ENCODE peak calls at places on chromosome 16, in seven cellular contexts. A, V, I, F, P, O and L are unnamed samples. For H3K9me3 and H3K4me1, the result is how much of the 10 kb centered on the place peaks cover.

GRCh38 chr16:28910046-28911031 is 14.7 kb downstream of the RABEP2 start:
- DNase-seq in A (no peak), V (no peak), I (no peak), F (no peak), P (no peak), O (no peak), L (no peak)

GRCh38 chr16:11201498-11202259 is 54.3 kb downstream of the SOCS1 start:
- DNase-seq in A (no peak), V (peak), I (no peak), F (no peak), P (no peak), O (peak), L (no peak)

GRCh38 chr16:11078812-11079459 is 134.6 kb downstream of the CLEC16A start:
- DNase-seq in A (no peak), V (peak), I (no peak), F (no peak), P (peak), O (peak), L (no peak)

GRCh38 chr16:85363881-85364280 is 249.2 kb upstream of the GSE1 start:
- DNase-seq in A (no peak), V (peak), I (no peak), F (no peak), P (no peak), O (no peak), L (no peak)

GRCh38 chr16:3950343-3951193 is 70.1 kb upstream of the CREBBP start:
- DNase-seq in A (no peak), V (peak), I (peak), F (no peak), P (peak), O (peak), L (no peak)

GRCh38 chr16:24883714-24884151 is 38.0 kb downstream of the SLC5A11 start:
- DNase-seq in A (no peak), V (no peak), I (no peak), F (no peak), P (no peak), O (no peak), L (peak)

GRCh38 chr16:30004811-30005242 is 6.0 kb downstream of the DOC2A start:
- DNase-seq in A (no peak), V (no peak), I (peak), F (no peak), P (no peak), O (no peak), L (no peak)

GRCh38 chr16:72887537-72887936 is 160.4 kb downstream of the ZFHX3 start:
- DNase-seq in A (no peak), V (no peak), I (no peak), F (no peak), P (no peak), O (no peak), L (no peak)

GRCh38 chr16:2971985-2972784 is 3.0 kb downstream of the PAQR4 start:
- DNase-seq in A (no peak), V (no peak), I (no peak), F (no peak), P (no peak), O (no peak), L (no peak)

GRCh38 chr16:27405546-27406451 is 3.8 kb downstream of the IL21R start:
- DNase-seq in A (no peak), V (no peak), I (no peak), F (no peak), P (no peak), O (peak), L (no peak)

GRCh38 chr16:17313085-17313611 is 157.6 kb downstream of the XYLT1 start:
- DNase-seq in A (no peak), V (peak), I (no peak), F (no peak), P (peak), O (peak), L (no peak)

GRCh38 chr16:278863-279366 is 1.5 kb upstream of the ARHGDIG start:
- DNase-seq in A (peak), V (peak), I (no peak), F (no peak), P (peak), O (peak), L (no peak)

GRCh38 chr16:2147378-2147777 is 1.0 kb upstream of the RAB26 start:
- DNase-seq in A (no peak), V (no peak), I (no peak), F (no peak), P (no peak), O (no peak), L (no peak)

GRCh38 chr16:23640669-23640958 is 496 bp downstream of the PALB2 start:
- DNase-seq in A (no peak), V (no peak), I (no peak), F (no peak), P (no peak), O (peak), L (peak)

GRCh38 chr16:3099732-3100499 is 822 bp upstream of the ZSCAN10 start:
- DNase-seq in A (no peak), V (peak), I (peak), F (peak), P (peak), O (peak), L (no peak)

DNA sequence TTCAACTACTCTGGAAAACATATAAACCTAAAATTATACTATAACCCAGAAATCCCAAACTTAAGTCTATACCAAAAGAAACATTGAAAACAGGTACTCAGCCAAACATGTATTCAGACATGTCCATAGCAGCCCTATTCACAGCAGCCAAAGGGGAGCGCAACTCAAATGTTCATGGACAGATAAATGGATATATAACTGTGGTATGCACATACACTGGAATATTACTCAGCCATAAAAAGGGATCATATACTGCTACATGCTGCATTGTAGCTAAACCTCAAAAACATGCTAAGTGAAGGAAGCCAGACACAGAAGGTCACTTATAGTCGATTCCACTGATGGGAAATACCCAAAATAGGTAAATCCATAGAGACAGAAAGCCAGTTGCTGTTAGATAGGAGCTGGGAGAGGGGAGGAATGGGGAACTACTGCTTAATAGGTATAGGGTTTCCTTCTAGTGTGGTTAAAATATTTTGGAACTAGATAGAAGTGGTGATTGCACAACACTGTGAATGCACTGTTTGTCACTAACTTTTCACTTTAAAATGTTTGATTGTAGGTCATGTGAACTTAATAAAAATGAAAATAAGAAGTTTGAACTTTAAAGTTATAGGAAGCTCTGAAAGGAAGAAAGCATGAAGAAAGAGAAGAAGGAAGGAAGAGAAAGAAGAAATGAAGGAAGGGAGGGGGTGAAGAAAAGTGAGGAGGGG is 812.3 kb downstream of the CDH11 start:
- DNase-seq in A (no peak), V (no peak), I (no peak), F (no peak), P (no peak), O (no peak), L (no peak)
- H3K9me3 ChIP-seq in A (under half), V (under half), I (under half), F (under half), P (under half), O (under half), L (under half)

DNA sequence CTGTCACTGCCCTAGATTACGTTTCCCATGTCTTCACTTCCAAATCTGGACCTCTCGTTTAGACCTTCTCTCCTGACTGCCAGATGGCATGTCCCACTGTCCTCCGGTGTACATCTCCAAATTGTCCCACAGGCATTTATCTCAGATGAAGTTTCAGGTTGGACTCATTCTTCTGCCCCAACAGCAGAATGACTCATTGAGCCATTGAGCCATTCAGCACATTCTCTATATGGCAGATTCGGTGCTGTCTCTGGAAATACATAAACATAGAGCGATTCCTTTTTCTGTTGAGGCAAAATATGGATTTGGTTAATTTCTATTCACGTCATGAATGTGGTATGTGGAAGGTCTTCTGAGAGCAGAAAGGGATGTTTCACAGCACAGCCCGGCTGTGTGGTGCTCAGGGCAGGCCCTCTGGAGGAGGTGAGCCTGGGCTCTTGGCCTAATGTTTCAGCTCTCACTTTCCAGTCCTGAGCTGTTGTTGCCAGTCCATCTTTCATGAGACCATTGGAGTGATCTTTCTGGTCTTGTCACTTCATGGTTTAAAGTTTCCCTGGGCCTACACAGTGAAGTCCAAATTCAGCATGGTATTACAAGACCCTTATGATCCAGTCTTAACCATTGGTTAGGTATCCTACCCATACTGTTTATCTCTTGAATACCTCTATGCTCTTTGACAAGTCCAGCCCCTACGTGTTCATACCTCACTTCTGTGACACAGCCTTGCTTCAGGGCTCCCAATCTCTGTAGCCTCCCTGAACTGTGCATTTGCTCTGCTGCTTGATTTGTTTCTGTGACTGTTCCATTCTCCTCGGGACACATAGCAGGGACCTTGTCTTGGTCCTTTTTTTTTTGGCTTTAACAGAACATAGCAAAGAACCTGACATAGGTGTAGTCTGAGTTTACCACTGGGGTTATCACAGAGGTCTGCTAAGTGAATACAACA is 15.9 kb downstream of the HAPSTR1 start:
- DNase-seq in A (no peak), V (no peak), I (no peak), F (no peak), P (no peak), O (no peak), L (no peak)
- H3K4me1 ChIP-seq in A (under half), V (half or more), I (under half), F (half or more), P (half or more), O (under half), L (under half)

GRCh38 chr16:35308674-35309073 is 1849.3 kb downstream of the TP53TG3F start:
- DNase-seq in A (no peak), V (no peak), I (no peak), F (no peak), P (no peak), O (no peak), L (no peak)
- H3K9me3 ChIP-seq in A (under half), V (under half), I (under half), F (under half), P (under half), O (under half), L (under half)

DNA sequence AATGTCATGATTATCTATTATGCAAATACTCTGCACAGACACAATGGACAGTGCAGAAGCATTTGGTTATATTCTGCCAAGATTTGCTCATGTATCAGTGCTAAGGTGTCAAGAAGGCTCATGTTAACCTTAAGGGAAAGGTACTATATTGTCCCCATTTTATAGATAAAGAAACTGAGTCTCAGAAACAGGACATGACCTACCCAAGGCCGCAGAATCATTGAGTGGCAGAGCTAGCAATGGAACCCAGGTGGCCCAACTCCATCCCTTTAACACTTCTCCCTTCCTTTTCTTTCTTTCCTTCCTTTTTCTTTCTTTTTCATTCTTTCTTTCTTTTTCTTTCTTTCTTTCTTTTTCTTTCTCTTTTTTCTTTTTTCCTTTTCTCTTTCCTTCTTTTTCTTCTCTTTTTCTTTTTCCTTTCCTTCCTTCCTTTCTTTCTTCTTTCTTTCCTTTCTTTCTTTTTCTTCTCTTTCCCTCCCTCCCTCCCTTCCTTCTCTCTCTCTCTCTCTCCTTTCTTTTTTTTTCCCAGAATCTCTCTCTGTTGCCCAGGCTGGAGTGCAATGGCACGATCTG is 149.8 kb downstream of the CPPED1 start:
- DNase-seq in A (no peak), V (no peak), I (no peak), F (no peak), P (no peak), O (no peak), L (no peak)
- H3K4me1 ChIP-seq in A (under half), V (under half), I (under half), F (under half), P (under half), O (under half), L (under half)

GRCh38 chr16:89072216-89073130 is 21.2 kb upstream of the ACSF3 start:
- DNase-seq in A (no peak), V (peak), I (peak), F (no peak), P (no peak), O (peak), L (no peak)
- H3K9me3 ChIP-seq in A (under half), V (under half), I (under half), F (under half), P (under half), O (under half), L (under half)

GRCh38 chr16:57751539-57752202 is 16.1 kb downstream of the KATNB1 start:
- DNase-seq in A (no peak), V (no peak), I (peak), F (no peak), P (no peak), O (no peak), L (no peak)
- H3K4me1 ChIP-seq in A (under half), V (under half), I (under half), F (under half), P (under half), O (under half), L (under half)

DNA sequence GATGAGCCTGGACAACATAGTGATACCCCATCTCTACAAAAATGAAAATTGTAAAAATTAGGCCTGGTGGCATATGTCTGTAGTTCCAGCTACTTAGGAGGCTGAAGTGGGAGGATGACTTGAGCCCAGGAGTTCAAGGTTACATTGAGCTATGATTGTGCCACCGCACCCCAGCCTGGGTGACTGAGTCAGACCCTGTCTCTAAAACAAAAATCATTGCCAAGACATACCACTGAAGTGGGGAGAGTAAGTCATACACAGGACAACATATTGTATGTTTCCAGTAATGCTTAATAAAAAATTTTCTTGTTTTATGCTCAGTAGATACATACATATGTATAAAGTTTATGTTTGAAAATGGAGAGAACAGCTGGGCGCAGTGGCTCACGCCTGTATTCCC is 39.2 kb downstream of the NDE1 start:
- DNase-seq in A (no peak), V (no peak), I (peak), F (no peak), P (no peak), O (no peak), L (no peak)
- H3K9me3 ChIP-seq in A (under half), V (under half), I (under half), F (under half), P (under half), O (under half), L (under half)